ENCODE peak calls at places on chromosomes 6 and 20, in five cellular contexts. S is nephron progenitor cell, M is mucosa of descending colon, K is lower lobe of right lung, L is NCI-H1417. V is an unnamed sample.

GRCh38 chr6:8085053-8085511 is 17.3 kb downstream of the EEF1E1 start:
- DNase-seq in L (no peak), S (no peak), M (no peak), K (no peak), V (no peak)

GRCh38 chr20:1369970-1370369 is 22.9 kb downstream of the FKBP1A start:
- DNase-seq in L (no peak), M (no peak), K (no peak), S (no peak), V (no peak)

GRCh38 chr20:33919653-33920052 is 74.1 kb upstream of the RALY start:
- DNase-seq in K (no peak), M (no peak), S (no peak), L (no peak), V (no peak)

GRCh38 chr6:121135425-121135824 is 198.9 kb downstream of the TBC1D32 start:
- DNase-seq in M (no peak), S (no peak), L (no peak), K (no peak), V (no peak)

GRCh38 chr6:32971245-32971580 is 2.8 kb downstream of the BRD2 start:
- DNase-seq in K (no peak), L (no peak), M (no peak), S (no peak), V (no peak)

GRCh38 chr6:53910834-53911233 is 116.0 kb downstream of the LRRC1 start:
- DNase-seq in L (peak; percentile 23), S (no peak), M (no peak), K (no peak), V (peak; percentile 21)

GRCh38 chr6:35668708-35669440 is 19.8 kb downstream of the FKBP5 start:
- DNase-seq in K (no peak), M (no peak), L (no peak), S (no peak), V (no peak)

GRCh38 chr6:163701761-163702160 is 287.2 kb downstream of the QKI start:
- DNase-seq in L (no peak), M (no peak), S (no peak), K (no peak), V (no peak)

V was measured in COR-L47.